ENCODE peak calls at places on chromosomes 1 and 21, in six cellular contexts. T is lower lobe of right lung, M is lung, D is WERI-Rb-1, S is foreskin fibroblast, U is fibroblast of lung. L is an unnamed sample.
A peak's percentile ranks its signal among the peaks of the same experiment; 100 is the strongest.

GRCh38 chr1:61170328-61171238 is 88.2 kb downstream of the NFIA start:
- DNase-seq in T (no peak), M (no peak), D (no peak), S (peak; percentile 61), U (peak; percentile 29), L (peak; percentile 54)

GRCh38 chr1:109193653-109194590 is 19.8 kb upstream of the SARS1 start:
- DNase-seq in T (peak; percentile 55), M (peak; percentile 59), D (peak; percentile 75), S (no peak), U (no peak), L (no peak)

GRCh38 chr1:80218112-80218511 is 1211.6 kb upstream of the ADGRL4 start:
- DNase-seq in T (no peak), M (no peak), D (no peak), S (peak; percentile 59), U (peak; percentile 27), L (peak; percentile 46)

GRCh38 chr1:41980872-41981653 is 62.3 kb upstream of the HIVEP3 start:
- DNase-seq in T (no peak), M (no peak), D (no peak), S (no peak), U (peak; percentile 20), L (peak; percentile 11)

GRCh38 chr1:22665752-22666151 is 12.7 kb downstream of the C1QB start:
- DNase-seq in T (no peak), M (no peak), D (peak; percentile 78), S (peak; percentile 16), U (peak; percentile 36), L (peak; percentile 12)

GRCh38 chr1:51506537-51506936 is 12.5 kb downstream of the EPS15 start:
- DNase-seq in T (no peak), M (no peak), D (no peak), S (peak; percentile 18), U (peak; percentile 92), L (peak; percentile 84)

GRCh38 chr21:38250991-38251418 is 5.8 kb upstream of the KCNJ15 start:
- DNase-seq in T (no peak), M (no peak), D (no peak), S (no peak), U (peak; percentile 87), L (no peak)

GRCh38 chr1:41623736-41624135 is 139.3 kb upstream of the EDN2 start:
- DNase-seq in T (no peak), M (no peak), D (no peak), S (no peak), U (no peak), L (no peak)

GRCh38 chr21:40386301-40386911 is 460.6 kb downstream of the DSCAM start:
- DNase-seq in T (peak; percentile 67), M (peak; percentile 34), D (peak; percentile 85), S (no peak), U (peak; percentile 25), L (no peak)

GRCh38 chr1:25523512-25523911 is 19.9 kb upstream of the LDLRAP1 start:
- DNase-seq in T (no peak), M (no peak), D (peak; percentile 78), S (no peak), U (peak; percentile 20), L (no peak)

GRCh38 chr1:243217401-243217800 is 37.7 kb downstream of the CEP170 start:
- DNase-seq in T (no peak), M (no peak), D (no peak), S (no peak), U (no peak), L (peak; percentile 29)

GRCh38 chr1:112335351-112335750 is 60.7 kb upstream of the CTTNBP2NL start:
- DNase-seq in T (no peak), M (no peak), D (no peak), S (no peak), U (peak; percentile 24), L (no peak)

GRCh38 chr1:223479718-223480425 is 86.7 kb downstream of the CCDC185 start:
- DNase-seq in T (peak; percentile 58), M (no peak), D (no peak), S (no peak), U (peak; percentile 22), L (peak; percentile 4)

GRCh38 chr1:44031900-44032817 is 897 bp upstream of the SLC6A9 start:
- DNase-seq in T (no peak), M (no peak), D (no peak), S (no peak), U (no peak), L (no peak)

GRCh38 chr1:44029911-44030605 is 1.2 kb downstream of the SLC6A9 start:
- DNase-seq in T (peak; percentile 95), M (peak; percentile 91), D (peak; percentile 93), S (peak; percentile 83), U (peak; percentile 88), L (peak; percentile 88)

GRCh38 chr1:44029260-44029910 is 1.9 kb downstream of the SLC6A9 start:
- DNase-seq in T (no peak), M (no peak), D (no peak), S (no peak), U (no peak), L (no peak)

GRCh38 chr1:44031051-44031899 is at the start of gene SLC6A9:
- DNase-seq in T (peak; percentile 70), M (peak; percentile 78), D (peak; percentile 64), S (peak; percentile 60), U (peak; percentile 81), L (peak; percentile 85)

GRCh38 chr1:44030606-44031050 is 634 bp downstream of the SLC6A9 start:
- DNase-seq in T (no peak), M (no peak), D (peak; percentile 64), S (no peak), U (peak; percentile 45), L (peak; percentile 28)
- TF ChIP-seq CTCF in T (peak; percentile 22), M (no peak), D (peak; percentile 64), S (no peak), U (peak; percentile 12), L (peak; percentile 9)

DNA sequence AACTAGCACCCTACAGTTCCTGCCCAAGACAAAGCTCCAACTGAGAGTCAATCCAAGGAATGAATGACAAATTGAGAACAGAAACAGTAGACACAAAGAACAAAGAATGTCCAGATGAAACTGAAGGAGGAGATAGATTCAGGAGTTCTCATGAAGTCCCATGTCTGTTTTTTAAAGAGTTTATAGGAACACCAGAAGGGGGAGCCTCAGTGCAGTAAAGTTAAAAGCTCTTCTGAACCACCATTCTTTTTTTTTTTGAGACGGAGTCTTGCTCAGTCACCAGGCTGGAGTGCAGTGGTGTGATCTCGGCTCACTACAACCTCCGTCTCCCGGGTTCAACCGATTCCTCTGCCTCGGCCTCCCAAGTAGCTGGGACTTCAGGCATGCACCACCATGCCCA is 323.6 kb downstream of the MRPL39 start:
- DNase-seq in T (no peak), M (no peak), D (no peak), S (peak; percentile 17), U (peak; percentile 25), L (peak; percentile 48)
- H3K4me3 ChIP-seq in T (no peak overlapping the region), M (no peak overlapping the region), D (no peak overlapping the region), S (no peak overlapping the region), U (no peak overlapping the region), L (no peak overlapping the region)

GRCh38 chr1:15696956-15697521 is 12.9 kb downstream of the PLEKHM2 start:
- DNase-seq in T (peak; percentile 56), M (no peak), D (no peak), S (no peak), U (no peak), L (no peak)
- TF ChIP-seq CTCF in T (no peak), M (no peak), D (no peak), S (no peak), U (no peak), L (no peak)

GRCh38 chr21:42580793-42581201 is 67.1 kb downstream of the SLC37A1 start:
- DNase-seq in T (no peak), M (no peak), D (peak; percentile 6), S (no peak), U (no peak), L (no peak)

GRCh38 chr21:42580076-42580792 is 66.6 kb downstream of the SLC37A1 start:
- DNase-seq in T (no peak), M (no peak), D (peak; percentile 22), S (no peak), U (no peak), L (no peak)

GRCh38 chr21:42582422-42583149 is 68.9 kb downstream of the SLC37A1 start:
- DNase-seq in T (no peak), M (no peak), D (no peak), S (no peak), U (no peak), L (no peak)

GRCh38 chr21:42583150-42583991 is 69.7 kb downstream of the SLC37A1 start:
- DNase-seq in T (no peak), M (no peak), D (no peak), S (no peak), U (no peak), L (no peak)

DNA sequence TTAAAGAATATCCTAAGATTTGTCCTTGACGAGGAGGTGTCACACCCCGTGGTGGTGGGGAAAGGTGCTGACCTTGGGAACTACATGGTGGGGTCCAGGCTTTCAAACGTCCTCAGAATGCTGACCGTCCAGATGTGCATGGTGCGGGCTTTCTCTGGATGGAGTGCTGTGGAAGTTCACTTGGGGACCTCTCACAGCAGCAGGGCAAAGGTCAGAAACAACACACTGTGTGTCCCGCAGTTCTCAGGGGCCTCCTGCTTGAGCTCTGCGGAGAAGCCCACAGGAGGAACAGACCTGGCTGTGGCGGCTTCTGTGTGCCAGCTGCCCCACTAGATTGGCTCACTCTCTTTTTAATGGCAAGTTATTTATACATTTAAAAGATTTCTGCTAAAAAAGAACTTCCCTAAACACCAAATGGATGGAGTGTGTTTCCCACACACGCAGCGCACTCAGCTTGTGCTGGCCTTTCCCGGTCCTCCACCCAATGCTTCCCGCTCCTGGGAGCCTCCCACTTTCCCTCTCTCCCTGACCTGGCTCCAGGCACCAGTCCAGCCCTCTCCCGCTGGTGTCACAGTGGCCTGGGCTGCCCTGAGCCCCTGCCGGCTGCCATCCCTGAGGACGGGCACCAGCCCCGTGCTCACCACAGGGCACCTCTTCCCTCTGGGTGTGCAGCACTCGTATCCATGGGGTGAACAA is 68.2 kb downstream of the SLC37A1 start:
- DNase-seq in T (no peak), M (no peak), D (no peak), S (no peak), U (no peak), L (no peak)
- H3K4me3 ChIP-seq in T (no peak overlapping the region), M (no peak overlapping the region), D (no peak overlapping the region), S (no peak overlapping the region), U (no peak overlapping the region), L (no peak overlapping the region)

DNA sequence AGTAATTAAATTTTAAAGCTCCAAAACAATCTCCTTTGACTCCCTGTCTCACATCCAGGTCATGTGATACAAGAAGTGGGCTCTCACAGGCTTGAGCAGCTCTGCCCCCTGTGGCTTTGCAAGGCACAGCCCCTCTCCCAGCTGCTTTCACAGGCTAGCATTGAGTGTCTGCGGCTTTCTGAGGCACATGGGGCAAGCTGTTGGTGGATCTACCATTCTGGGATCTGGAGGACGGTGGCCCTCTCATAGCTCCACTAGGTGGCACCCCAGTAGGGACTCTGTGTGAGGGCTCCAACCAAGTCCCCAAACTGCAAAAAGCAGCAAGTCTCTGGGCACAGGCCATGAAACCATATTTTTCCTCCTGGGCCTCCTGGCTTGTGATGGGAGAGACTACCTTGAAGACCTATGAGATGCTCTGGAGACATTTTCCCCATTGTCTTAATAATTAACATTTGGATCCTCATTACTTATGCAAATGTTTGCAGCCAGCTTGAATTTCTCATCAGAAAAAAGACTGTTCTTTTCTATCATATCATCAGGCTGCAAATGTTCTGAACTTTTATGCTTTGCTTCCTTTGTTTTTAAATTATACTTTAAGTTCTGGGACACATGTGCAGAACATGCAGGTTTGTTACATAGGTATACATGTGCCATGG is 554.1 kb upstream of the OLFM3 start:
- DNase-seq in T (no peak), M (no peak), D (peak; percentile 70), S (peak; percentile 2), U (peak; percentile 8), L (peak; percentile 18)
- TF ChIP-seq CTCF in T (no peak), M (no peak), D (peak; percentile 63), S (peak; percentile 74), U (peak; percentile 17), L (peak; percentile 53)